ENCODE peak calls at places on chromosomes 11 and 22, in four cellular contexts. M is GM23338, S is thoracic aorta, Y is lower leg skin. P is an unnamed sample.

GRCh38 chr11:44961894-44962293 is 11.2 kb upstream of the TP53I11 start:
- DNase-seq in M (no peak), S (no peak), Y (no peak), P (no peak)

GRCh38 chr22:22446527-22446926 is 62.0 kb downstream of the ZNF280B start:
- DNase-seq in M (no peak), S (no peak), Y (no peak), P (no peak)

GRCh38 chr11:19455731-19456130 is 215.0 kb upstream of the E2F8 start:
- DNase-seq in M (peak), S (no peak), Y (no peak), P (no peak)

GRCh38 chr11:9568854-9569587 is 4.4 kb upstream of the WEE1 start:
- DNase-seq in M (peak), S (no peak), Y (peak), P (peak)

GRCh38 chr22:37508431-37508963 is 10.7 kb downstream of the CARD10 start:
- DNase-seq in M (no peak), S (no peak), Y (no peak), P (no peak)

GRCh38 chr11:17572359-17572690 is 25.3 kb downstream of the OTOG start:
- DNase-seq in M (no peak), S (no peak), Y (no peak), P (no peak)

GRCh38 chr11:47220401-47220821 is 5.6 kb downstream of the DDB2 start:
- DNase-seq in M (no peak), S (no peak), Y (no peak), P (no peak)

GRCh38 chr22:30202531-30203006 is 44.0 kb downstream of the LIF start:
- DNase-seq in M (no peak), S (no peak), Y (no peak), P (no peak)

GRCh38 chr22:25896098-25896497 is 154.1 kb downstream of the MYO18B start:
- DNase-seq in M (peak), S (no peak), Y (no peak), P (no peak)

GRCh38 chr22:45072322-45072903 is 62.6 kb upstream of the PHF21B start:
- DNase-seq in M (peak), S (no peak), Y (no peak), P (no peak)

GRCh38 chr22:19169002-19169946 is 9.3 kb downstream of the SLC25A1 start:
- DNase-seq in M (no peak), S (no peak), Y (no peak), P (no peak)

GRCh38 chr11:77139201-77139600 is 11.2 kb downstream of the MYO7A start:
- DNase-seq in M (no peak), S (no peak), Y (no peak), P (no peak)

GRCh38 chr11:61531033-61531432 is 22.5 kb downstream of the LRRC10B start:
- DNase-seq in M (no peak), S (no peak), Y (no peak), P (no peak)

GRCh38 chr11:118766035-118766434 is 24.9 kb downstream of the DDX6 start:
- DNase-seq in M (no peak), S (no peak), Y (no peak), P (no peak)

GRCh38 chr11:57116654-57117053 is 65.1 kb upstream of the LRRC55 start:
- DNase-seq in M (peak), S (no peak), Y (peak), P (no peak)

GRCh38 chr11:471468-472145 is 21.5 kb downstream of the PTDSS2 start:
- DNase-seq in M (no peak), S (no peak), Y (no peak), P (no peak)

GRCh38 chr11:110711776-110712642 is at the start of gene ARHGAP20:
- DNase-seq in M (peak), S (peak), Y (peak), P (peak)
- TF ChIP-seq CTCF in M (no peak), S (no peak), Y (no peak), P (peak)

GRCh38 chr11:78759067-78759466 is 184.4 kb upstream of the NARS2 start:
- DNase-seq in M (no peak), S (no peak), Y (no peak), P (no peak)
- TF ChIP-seq CTCF in M (no peak), S (no peak), Y (no peak), P (no peak)

GRCh38 chr11:94325681-94326080 is 21.3 kb downstream of the IZUMO1R start:
- DNase-seq in M (peak), S (no peak), Y (no peak), P (peak)
- TF ChIP-seq CTCF in M (peak), S (no peak), Y (no peak), P (peak)

GRCh38 chr11:10893713-10894112 is 35.9 kb upstream of the ZBED5 start:
- DNase-seq in M (no peak), S (no peak), Y (no peak), P (no peak)
- TF ChIP-seq CTCF in M (no peak), S (peak), Y (no peak), P (no peak)

GRCh38 chr11:86577663-86578636 is 94.5 kb downstream of the ME3 start:
- DNase-seq in M (no peak), S (peak), Y (peak), P (no peak)
- TF ChIP-seq CTCF in M (no peak), S (no peak), Y (no peak), P (no peak)

DNA sequence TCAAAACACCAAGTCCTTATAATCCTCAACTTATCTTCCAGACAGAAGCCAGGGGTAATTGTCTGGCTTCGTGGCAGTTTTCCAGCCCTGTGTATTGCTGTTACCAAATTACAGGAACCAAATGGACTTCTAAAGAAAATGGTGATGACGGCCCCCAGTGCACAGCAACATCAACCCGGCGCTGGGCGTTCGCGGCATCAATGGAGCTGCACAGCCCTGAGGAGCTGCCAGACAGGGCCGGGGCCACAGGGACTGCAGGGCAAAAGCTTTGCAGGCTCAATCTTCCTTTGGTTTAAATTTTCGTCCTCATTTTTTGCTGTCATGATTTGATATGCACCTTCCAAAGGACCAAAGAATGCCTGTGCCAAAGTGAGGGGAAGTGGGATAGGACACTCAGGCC is 292.5 kb downstream of the BRD1 start:
- DNase-seq in M (no peak), S (no peak), Y (no peak), P (no peak)
- TF ChIP-seq CTCF in M (no peak), S (no peak), Y (no peak), P (no peak)

GRCh38 chr11:130427581-130428211 is 713 bp downstream of the ADAMTS8 start:
- DNase-seq in M (peak), S (no peak), Y (no peak), P (peak)
- TF ChIP-seq CTCF in M (peak), S (peak), Y (no peak), P (peak)

GRCh38 chr11:2857276-2857675 is 28.3 kb downstream of the CDKN1C start:
- DNase-seq in M (no peak), S (no peak), Y (no peak), P (no peak)
- TF ChIP-seq CTCF in M (no peak), S (no peak), Y (no peak), P (peak)

DNA sequence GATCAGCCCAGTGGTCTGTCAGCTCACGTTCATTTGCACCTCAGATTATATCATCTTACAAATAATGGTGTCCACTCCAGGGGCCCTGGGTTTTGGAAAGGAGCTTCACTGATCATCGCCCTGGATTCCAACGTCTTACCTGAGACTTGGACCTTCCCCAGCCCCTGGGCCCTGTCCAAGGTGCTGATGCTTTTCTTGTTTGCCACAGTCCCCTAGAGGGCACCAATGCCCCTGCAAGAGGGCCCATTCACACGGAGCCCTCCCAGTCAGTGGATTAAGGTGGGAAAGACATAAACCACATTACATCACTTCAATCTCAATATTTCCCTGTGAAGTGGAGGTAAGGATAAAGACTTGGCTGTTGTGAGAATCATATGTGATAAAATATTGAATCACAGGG is 167.2 kb downstream of the BUD13 start:
- DNase-seq in M (peak), S (no peak), Y (no peak), P (peak)
- TF ChIP-seq CTCF in M (peak), S (no peak), Y (no peak), P (peak)

P was measured in progenitor cell of endocrine pancreas.